ENCODE peak calls at places on chromosomes 12 and 14, in five cellular contexts. O, F, A, Q and W are unnamed samples.

GRCh38 chr12:6370994-6371754 is 4.2 kb downstream of the SCNN1A start:
- DNase-seq in O (peak), F (peak), A (no peak), Q (peak), W (no peak)

GRCh38 chr12:124279846-124280360 is 15.0 kb upstream of the RFLNA start:
- DNase-seq in O (no peak), F (no peak), A (no peak), Q (no peak), W (no peak)

GRCh38 chr12:55927588-55928502 is at the start of gene PYM1:
- DNase-seq in O (peak), F (peak), A (peak), Q (no peak), W (peak)

GRCh38 chr12:70052931-70053497 is 190.2 kb upstream of the CNOT2 start:
- DNase-seq in O (no peak), F (peak), A (no peak), Q (no peak), W (no peak)

GRCh38 chr12:62813031-62813829 is 121.7 kb downstream of the PPM1H start:
- DNase-seq in O (peak), F (peak), A (peak), Q (peak), W (no peak)

GRCh38 chr12:47811581-47812484 is 7.9 kb downstream of the HDAC7 start:
- DNase-seq in O (no peak), F (peak), A (no peak), Q (no peak), W (no peak)

GRCh38 chr12:127272864-127273263 is 994.1 kb upstream of the TMEM132C start:
- DNase-seq in O (no peak), F (peak), A (no peak), Q (no peak), W (no peak)

GRCh38 chr12:101927999-101928398 is 50.6 kb downstream of the DRAM1 start:
- DNase-seq in O (no peak), F (no peak), A (no peak), Q (no peak), W (no peak)

GRCh38 chr14:41783403-41783802 is 176.7 kb downstream of the LRFN5 start:
- DNase-seq in O (no peak), F (no peak), A (no peak), Q (no peak), W (no peak)

GRCh38 chr14:94157195-94157594 is 16.9 kb upstream of the PPP4R4 start:
- DNase-seq in O (no peak), F (no peak), A (no peak), Q (no peak), W (no peak)

GRCh38 chr14:39097159-39097558 is 5.9 kb downstream of the SEC23A start:
- DNase-seq in O (no peak), F (peak), A (no peak), Q (no peak), W (no peak)

GRCh38 chr12:93287152-93287551 is 90.6 kb upstream of the NUDT4 start:
- DNase-seq in O (no peak), F (peak), A (no peak), Q (no peak), W (no peak)

GRCh38 chr12:91058821-91059220 is 997 bp upstream of the KERA start:
- DNase-seq in O (no peak), F (peak), A (no peak), Q (no peak), W (no peak)